ENCODE peak calls at places on chromosomes 11 and 22, in seven cellular contexts. N is GM20000; O is HFFc6; L is ELR; Z is stimulated activated CD4-positive, alpha-beta T cell treated with anti-CD3 and anti-CD28 coated beads, Interleukin-4, amount 100 ng/mL, for 1 hour; G is SW 1271; K is ovary. X is an unnamed sample.
A peak's percentile ranks its signal among the peaks of the same experiment; 100 is the strongest.

GRCh38 chr11:2320591-2321310 is 18.9 kb downstream of the TSPAN32 start:
- DNase-seq in O (no peak), N (no peak), Z (no peak), K (no peak), G (no peak), L (no peak), X (no peak)

GRCh38 chr11:45470151-45471001 is 184.2 kb upstream of the SYT13 start:
- DNase-seq in G (no peak), O (no peak), N (no peak), K (peak; percentile 66), Z (no peak), L (no peak), X (no peak)

GRCh38 chr11:103317118-103317517 is 207.9 kb downstream of the DYNC2H1 start:
- DNase-seq in Z (no peak), K (no peak), G (no peak), O (peak; percentile 15), L (peak; percentile 34), N (no peak), X (no peak)

GRCh38 chr22:23058481-23059336 is 11.6 kb upstream of the GNAZ start:
- DNase-seq in Z (no peak), G (no peak), N (no peak), K (no peak), O (no peak), L (no peak), X (no peak)

GRCh38 chr11:1381793-1382425 is 7.8 kb upstream of the BRSK2 start:
- DNase-seq in O (no peak), K (no peak), G (no peak), Z (no peak), N (no peak), L (no peak), X (no peak)

GRCh38 chr11:35163707-35164496 is 24.9 kb downstream of the CD44 start:
- DNase-seq in Z (peak; percentile 37), G (peak; percentile 67), N (peak; percentile 35), O (no peak), L (no peak), K (no peak), X (no peak)

GRCh38 chr11:8828580-8829358 is 82.2 kb upstream of the AKIP1 start:
- DNase-seq in O (no peak), K (no peak), G (no peak), Z (no peak), L (peak; percentile 42), N (no peak), X (no peak)

GRCh38 chr22:19173047-19174035 is 5.2 kb downstream of the SLC25A1 start:
- DNase-seq in G (no peak), N (no peak), Z (no peak), O (no peak), K (no peak), L (no peak), X (no peak)

GRCh38 chr11:96388891-96389603 is 665 bp downstream of the CCDC82 start:
- DNase-seq in L (peak; percentile 75), Z (no peak), O (peak; percentile 20), K (no peak), G (peak; percentile 90), N (no peak), X (peak; percentile 68)

GRCh38 chr22:44158766-44159165 is 22.0 kb upstream of the PARVG start:
- DNase-seq in K (no peak), Z (no peak), O (no peak), L (no peak), N (no peak), G (no peak), X (no peak)

GRCh38 chr11:70019576-70020011 is 58.5 kb upstream of the ANO1 start:
- DNase-seq in Z (no peak), L (no peak), G (no peak), K (no peak), N (no peak), O (no peak), X (no peak)

GRCh38 chr11:63839508-63840355 is 822 bp downstream of the MARK2 start:
- DNase-seq in L (peak; percentile 52), N (no peak), G (no peak), K (no peak), Z (peak; percentile 27), O (no peak), X (peak; percentile 42)

GRCh38 chr22:25942126-25942988 is 200.4 kb downstream of the MYO18B start:
- DNase-seq in L (no peak), K (no peak), Z (no peak), G (no peak), N (no peak), O (no peak), X (no peak)

GRCh38 chr22:49053574-49053973 is 774.1 kb downstream of the BRD1 start:
- DNase-seq in L (no peak), Z (no peak), N (no peak), O (no peak), G (no peak), K (no peak), X (no peak)

GRCh38 chr22:17601031-17601430 is 27.5 kb downstream of the ATP6V1E1 start:
- DNase-seq in G (no peak), O (no peak), Z (no peak), N (no peak), K (no peak), L (no peak), X (no peak)